ENCODE peak calls at places on chromosomes 1 and 21, in eight cellular contexts. One of them, this sample, is unnamed.

GRCh38 chr1:33170351-33171274 is 11.2 kb downstream of the TRIM62 start:
- DNase-seq in cardiac fibroblast: no peak
- DNase-seq in IMR-90: no peak
- DNase-seq in body of pancreas: no peak
- DNase-seq in stomach: no peak
- DNase-seq in astrocyte: no peak
- DNase-seq in astrocyte of the spinal cord: no peak
- DNase-seq in Peyer's patch: no peak
- DNase-seq in this sample: no peak

GRCh38 chr21:43196789-43197188 is 28.0 kb downstream of the CRYAA start:
- DNase-seq in IMR-90: no peak
- DNase-seq in body of pancreas: peak
- DNase-seq in astrocyte of the spinal cord: no peak
- DNase-seq in astrocyte: no peak
- DNase-seq in stomach: peak
- DNase-seq in cardiac fibroblast: peak
- DNase-seq in Peyer's patch: no peak
- DNase-seq in this sample: no peak

GRCh38 chr1:201093962-201094361 is 18.3 kb downstream of the CACNA1S start:
- DNase-seq in stomach: no peak
- DNase-seq in cardiac fibroblast: no peak
- DNase-seq in astrocyte of the spinal cord: no peak
- DNase-seq in Peyer's patch: no peak
- DNase-seq in IMR-90: no peak
- DNase-seq in astrocyte: no peak
- DNase-seq in body of pancreas: no peak
- DNase-seq in this sample: no peak

GRCh38 chr1:158999301-159000069 is 10.2 kb upstream of the IFI16 start:
- DNase-seq in astrocyte: peak
- DNase-seq in stomach: no peak
- DNase-seq in body of pancreas: peak
- DNase-seq in astrocyte of the spinal cord: peak
- DNase-seq in Peyer's patch: no peak
- DNase-seq in cardiac fibroblast: peak
- DNase-seq in IMR-90: peak
- DNase-seq in this sample: peak

GRCh38 chr1:205356424-205357151 is at the start of gene KLHDC8A:
- DNase-seq in astrocyte of the spinal cord: no peak
- DNase-seq in IMR-90: no peak
- DNase-seq in astrocyte: no peak
- DNase-seq in cardiac fibroblast: no peak
- DNase-seq in body of pancreas: no peak
- DNase-seq in stomach: no peak
- DNase-seq in Peyer's patch: no peak
- DNase-seq in this sample: no peak

GRCh38 chr1:153386500-153386901 is 4.4 kb downstream of the S100A8 start:
- DNase-seq in stomach: peak
- DNase-seq in Peyer's patch: no peak
- DNase-seq in IMR-90: no peak
- DNase-seq in body of pancreas: peak
- DNase-seq in astrocyte: no peak
- DNase-seq in astrocyte of the spinal cord: no peak
- DNase-seq in cardiac fibroblast: no peak
- DNase-seq in this sample: no peak

GRCh38 chr1:205543351-205544305 is 39.2 kb downstream of the CDK18 start:
- DNase-seq in astrocyte: peak
- DNase-seq in cardiac fibroblast: peak
- DNase-seq in stomach: peak
- DNase-seq in body of pancreas: peak
- DNase-seq in Peyer's patch: no peak
- DNase-seq in astrocyte of the spinal cord: peak
- DNase-seq in IMR-90: peak
- DNase-seq in this sample: peak

GRCh38 chr1:224490540-224491537 is 56.2 kb upstream of the WDR26 start:
- DNase-seq in IMR-90: no peak
- DNase-seq in astrocyte: no peak
- DNase-seq in Peyer's patch: no peak
- DNase-seq in cardiac fibroblast: no peak
- DNase-seq in stomach: no peak
- DNase-seq in astrocyte of the spinal cord: no peak
- DNase-seq in body of pancreas: no peak
- DNase-seq in this sample: peak

GRCh38 chr1:63946866-63947491 is 173.2 kb downstream of the ROR1 start:
- DNase-seq in cardiac fibroblast: peak
- DNase-seq in Peyer's patch: no peak
- DNase-seq in IMR-90: no peak
- DNase-seq in astrocyte: peak
- DNase-seq in body of pancreas: peak
- DNase-seq in stomach: peak
- DNase-seq in astrocyte of the spinal cord: peak
- DNase-seq in this sample: peak

GRCh38 chr1:220453371-220453770 is 74.6 kb upstream of the MARK1 start:
- DNase-seq in astrocyte: no peak
- DNase-seq in IMR-90: no peak
- DNase-seq in Peyer's patch: no peak
- DNase-seq in cardiac fibroblast: no peak
- DNase-seq in stomach: no peak
- DNase-seq in astrocyte of the spinal cord: no peak
- DNase-seq in body of pancreas: no peak
- DNase-seq in this sample: no peak

GRCh38 chr1:200590001-200590400 is 30.6 kb downstream of the KIF14 start:
- DNase-seq in cardiac fibroblast: no peak
- DNase-seq in stomach: no peak
- DNase-seq in IMR-90: no peak
- DNase-seq in Peyer's patch: no peak
- DNase-seq in astrocyte of the spinal cord: no peak
- DNase-seq in astrocyte: no peak
- DNase-seq in body of pancreas: no peak
- DNase-seq in this sample: no peak

GRCh38 chr1:82565546-82565945 is 764.8 kb downstream of the ADGRL2 start:
- DNase-seq in astrocyte of the spinal cord: peak
- DNase-seq in IMR-90: peak
- DNase-seq in cardiac fibroblast: peak
- DNase-seq in astrocyte: peak
- DNase-seq in stomach: no peak
- DNase-seq in Peyer's patch: no peak
- DNase-seq in body of pancreas: peak
- DNase-seq in this sample: peak

GRCh38 chr1:2628191-2628932 is 4.5 kb downstream of the MMEL1 start:
- DNase-seq in Peyer's patch: no peak
- DNase-seq in stomach: no peak
- DNase-seq in astrocyte of the spinal cord: no peak
- DNase-seq in IMR-90: no peak
- DNase-seq in astrocyte: no peak
- DNase-seq in cardiac fibroblast: no peak
- DNase-seq in body of pancreas: no peak
- DNase-seq in this sample: no peak

GRCh38 chr1:116504308-116505156 is 66.3 kb downstream of the CD58 start:
- DNase-seq in IMR-90: peak
- DNase-seq in astrocyte: peak
- DNase-seq in Peyer's patch: peak
- DNase-seq in stomach: peak
- DNase-seq in body of pancreas: peak
- DNase-seq in cardiac fibroblast: peak
- DNase-seq in astrocyte of the spinal cord: peak
- DNase-seq in this sample: peak

GRCh38 chr1:59054172-59054571 is 242.7 kb upstream of the FGGY start:
- DNase-seq in astrocyte: no peak
- DNase-seq in cardiac fibroblast: no peak
- DNase-seq in astrocyte of the spinal cord: no peak
- DNase-seq in body of pancreas: no peak
- DNase-seq in stomach: no peak
- DNase-seq in Peyer's patch: no peak
- DNase-seq in IMR-90: no peak
- DNase-seq in this sample: no peak

GRCh38 chr1:59057211-59057694 is 239.6 kb upstream of the FGGY start:
- DNase-seq in cardiac fibroblast: peak
- DNase-seq in IMR-90: peak
- DNase-seq in stomach: peak
- DNase-seq in body of pancreas: peak
- DNase-seq in astrocyte: peak
- DNase-seq in astrocyte of the spinal cord: peak
- DNase-seq in Peyer's patch: no peak
- DNase-seq in this sample: peak

GRCh38 chr1:59055908-59056719 is 240.8 kb upstream of the FGGY start:
- DNase-seq in astrocyte of the spinal cord: no peak
- DNase-seq in body of pancreas: peak
- DNase-seq in Peyer's patch: no peak
- DNase-seq in astrocyte: peak
- DNase-seq in cardiac fibroblast: no peak
- DNase-seq in stomach: peak
- DNase-seq in IMR-90: no peak
- DNase-seq in this sample: peak

GRCh38 chr1:59051007-59051406 is 245.9 kb upstream of the FGGY start:
- DNase-seq in IMR-90: no peak
- DNase-seq in Peyer's patch: no peak
- DNase-seq in body of pancreas: no peak
- DNase-seq in astrocyte: no peak
- DNase-seq in cardiac fibroblast: no peak
- DNase-seq in stomach: no peak
- DNase-seq in astrocyte of the spinal cord: no peak
- DNase-seq in this sample: no peak

GRCh38 chr1:59052194-59052593 is 244.7 kb upstream of the FGGY start:
- DNase-seq in astrocyte: no peak
- DNase-seq in astrocyte of the spinal cord: no peak
- DNase-seq in body of pancreas: peak
- DNase-seq in stomach: peak
- DNase-seq in IMR-90: no peak
- DNase-seq in cardiac fibroblast: no peak
- DNase-seq in Peyer's patch: no peak
- DNase-seq in this sample: peak
- TF ChIP-seq CTCF in astrocyte: no peak
- TF ChIP-seq CTCF in astrocyte of the spinal cord: no peak
- TF ChIP-seq CTCF in body of pancreas: no peak
- TF ChIP-seq CTCF in stomach: no peak
- TF ChIP-seq CTCF in IMR-90: no peak
- TF ChIP-seq CTCF in cardiac fibroblast: no peak
- TF ChIP-seq CTCF in Peyer's patch: no peak
- TF ChIP-seq CTCF in this sample: no peak

DNA sequence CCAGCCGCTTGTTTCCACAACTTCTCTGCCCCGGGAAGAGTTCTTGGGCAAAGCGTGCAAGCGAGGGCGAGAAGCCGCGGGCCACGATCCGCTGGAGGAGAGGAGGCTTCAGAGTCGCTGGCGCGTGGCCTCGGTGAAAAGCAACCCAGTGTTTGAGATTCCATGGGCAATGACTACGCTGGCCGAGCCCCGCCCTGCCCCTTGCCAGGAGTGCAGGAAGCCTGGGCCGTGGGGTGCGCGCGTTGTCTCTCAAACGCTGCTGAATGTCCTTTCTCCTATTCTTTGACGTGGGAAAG is 27.5 kb downstream of the TRIM11 start:
- DNase-seq in IMR-90: no peak
- DNase-seq in stomach: no peak
- DNase-seq in Peyer's patch: no peak
- DNase-seq in astrocyte of the spinal cord: peak
- DNase-seq in body of pancreas: peak
- DNase-seq in astrocyte: peak
- DNase-seq in cardiac fibroblast: peak
- DNase-seq in this sample: peak
- H3K4me3 ChIP-seq in IMR-90: peak
- H3K4me3 ChIP-seq in stomach: peak
- H3K4me3 ChIP-seq in Peyer's patch: peak
- H3K4me3 ChIP-seq in astrocyte of the spinal cord: peak
- H3K4me3 ChIP-seq in body of pancreas: peak
- H3K4me3 ChIP-seq in astrocyte: peak
- H3K4me3 ChIP-seq in cardiac fibroblast: peak
- H3K4me3 ChIP-seq in this sample: peak

DNA sequence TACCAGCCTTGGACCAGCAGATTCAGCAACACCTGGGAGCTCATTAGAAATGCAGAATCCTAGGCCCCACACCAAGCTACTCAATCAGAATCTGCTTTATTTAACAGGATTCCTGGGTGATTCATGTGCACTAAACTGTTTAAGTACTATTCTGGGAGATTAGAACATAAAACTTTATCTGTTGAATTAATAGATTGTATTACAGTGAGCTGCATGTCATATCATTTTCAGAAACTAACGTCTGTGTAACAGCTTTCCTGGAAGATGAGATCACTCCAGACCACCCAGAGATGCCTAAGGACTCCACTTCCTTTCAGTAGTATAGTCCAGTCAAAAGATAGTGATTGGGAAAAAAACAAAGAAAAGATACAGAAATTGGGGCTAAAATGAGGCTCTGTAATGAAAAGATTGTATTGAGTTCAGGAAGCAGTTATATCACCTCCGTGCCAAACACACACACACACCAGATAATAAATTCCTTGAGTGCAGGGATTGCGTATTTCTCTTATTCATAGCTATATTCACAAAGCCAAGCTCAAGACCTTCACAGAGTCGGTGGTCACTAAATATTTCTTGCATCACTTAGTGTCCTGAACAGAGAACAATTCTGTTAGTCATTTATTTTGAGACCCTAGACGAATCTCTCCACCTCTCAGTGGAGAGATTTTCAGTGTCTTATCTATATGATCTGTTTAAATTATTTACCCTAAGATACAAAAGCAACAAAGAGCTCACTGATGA is 178.3 kb downstream of the DSCAM start:
- DNase-seq in Peyer's patch: no peak
- DNase-seq in IMR-90: no peak
- DNase-seq in astrocyte of the spinal cord: no peak
- DNase-seq in astrocyte: peak
- DNase-seq in cardiac fibroblast: no peak
- DNase-seq in stomach: no peak
- DNase-seq in body of pancreas: no peak
- DNase-seq in this sample: no peak
- TF ChIP-seq CTCF in Peyer's patch: no peak
- TF ChIP-seq CTCF in IMR-90: no peak
- TF ChIP-seq CTCF in astrocyte of the spinal cord: no peak
- TF ChIP-seq CTCF in astrocyte: no peak
- TF ChIP-seq CTCF in cardiac fibroblast: no peak
- TF ChIP-seq CTCF in stomach: no peak
- TF ChIP-seq CTCF in body of pancreas: no peak
- TF ChIP-seq CTCF in this sample: no peak

DNA sequence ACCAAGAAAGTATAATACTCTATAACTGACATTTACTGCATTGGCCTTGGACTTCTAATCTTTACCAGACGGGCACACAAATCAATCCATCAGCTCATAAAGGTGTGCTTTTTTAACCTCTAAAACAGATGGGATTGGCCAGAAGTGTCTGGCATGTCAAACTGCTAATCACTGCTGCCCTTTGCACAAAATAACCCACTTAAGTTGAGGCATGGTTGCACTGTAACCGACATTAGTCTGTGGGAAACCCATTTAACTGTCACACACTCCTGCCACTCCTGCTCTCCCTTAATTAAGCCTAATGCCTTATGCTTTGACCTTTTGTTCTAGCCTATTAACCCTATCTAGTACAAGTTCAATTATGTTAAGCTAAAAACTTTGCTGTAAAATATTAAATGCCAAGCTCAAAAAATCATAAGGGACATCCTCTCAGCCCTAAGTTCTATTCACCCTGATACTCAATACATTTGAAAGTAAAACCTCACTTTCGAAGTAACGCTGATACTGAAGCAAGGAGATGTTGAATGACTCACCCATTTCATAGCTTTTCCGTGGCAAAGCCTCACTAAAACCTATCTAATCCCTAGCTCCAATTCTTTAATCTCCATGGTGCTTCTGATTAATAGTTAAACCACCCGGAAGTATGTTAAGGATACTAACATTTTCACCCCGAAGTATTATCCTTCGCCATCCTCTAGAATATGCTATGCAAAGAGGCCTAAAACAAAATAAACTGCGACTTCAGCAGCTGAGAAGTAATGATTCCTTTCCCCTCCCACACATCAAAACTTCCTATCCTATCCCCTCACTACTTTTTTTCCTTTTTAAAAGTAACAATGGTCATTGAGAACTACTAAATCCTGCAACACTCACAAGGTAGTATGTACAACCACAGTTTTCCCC is 12.9 kb downstream of the NRIP1 start:
- DNase-seq in astrocyte: peak
- DNase-seq in Peyer's patch: no peak
- DNase-seq in body of pancreas: no peak
- DNase-seq in astrocyte of the spinal cord: no peak
- DNase-seq in cardiac fibroblast: peak
- DNase-seq in stomach: no peak
- DNase-seq in IMR-90: peak
- DNase-seq in this sample: no peak
- H3K4me3 ChIP-seq in astrocyte: peak
- H3K4me3 ChIP-seq in Peyer's patch: no peak
- H3K4me3 ChIP-seq in body of pancreas: no peak
- H3K4me3 ChIP-seq in astrocyte of the spinal cord: no peak
- H3K4me3 ChIP-seq in cardiac fibroblast: peak
- H3K4me3 ChIP-seq in stomach: no peak
- H3K4me3 ChIP-seq in IMR-90: no peak
- H3K4me3 ChIP-seq in this sample: no peak